ENCODE peak calls at places on chromosome 15, in seven cellular contexts. One of them, this sample, is unnamed.

GRCh38 chr15:81293728-81294500 is 30.0 kb downstream of the STARD5 start:
- DNase-seq in stimulated activated CD4-positive, alpha-beta T cell treated with anti-CD3 and anti-CD28 coated beads, Interleukin-12 subunit alpha, Interleukin-12 subunit beta, amount 100 ng/mL, for 4 hours: peak; percentile 70
- DNase-seq in stimulated activated naive CD4-positive, alpha-beta T cell: peak; percentile 71
- DNase-seq in foreskin melanocyte: no peak
- DNase-seq in GM18507: peak; percentile 48
- DNase-seq in AG09309: no peak
- DNase-seq in pons: peak; percentile 50
- DNase-seq in this sample: no peak

GRCh38 chr15:33031324-33031736 is 163.2 kb downstream of the FMN1 start:
- DNase-seq in stimulated activated CD4-positive, alpha-beta T cell treated with anti-CD3 and anti-CD28 coated beads, Interleukin-12 subunit alpha, Interleukin-12 subunit beta, amount 100 ng/mL, for 4 hours: no peak
- DNase-seq in stimulated activated naive CD4-positive, alpha-beta T cell: no peak
- DNase-seq in foreskin melanocyte: no peak
- DNase-seq in GM18507: no peak
- DNase-seq in AG09309: peak; percentile 55
- DNase-seq in pons: no peak
- DNase-seq in this sample: peak; percentile 80

GRCh38 chr15:90706394-90707327 is 10.5 kb upstream of the BLM start:
- DNase-seq in stimulated activated CD4-positive, alpha-beta T cell treated with anti-CD3 and anti-CD28 coated beads, Interleukin-12 subunit alpha, Interleukin-12 subunit beta, amount 100 ng/mL, for 4 hours: no peak
- DNase-seq in stimulated activated naive CD4-positive, alpha-beta T cell: no peak
- DNase-seq in foreskin melanocyte: no peak
- DNase-seq in GM18507: no peak
- DNase-seq in AG09309: no peak
- DNase-seq in pons: no peak
- DNase-seq in this sample: no peak

GRCh38 chr15:68542771-68543544 is 35.8 kb upstream of the CORO2B start:
- DNase-seq in stimulated activated CD4-positive, alpha-beta T cell treated with anti-CD3 and anti-CD28 coated beads, Interleukin-12 subunit alpha, Interleukin-12 subunit beta, amount 100 ng/mL, for 4 hours: no peak
- DNase-seq in stimulated activated naive CD4-positive, alpha-beta T cell: no peak
- DNase-seq in foreskin melanocyte: peak; percentile 17
- DNase-seq in GM18507: no peak
- DNase-seq in AG09309: peak; percentile 56
- DNase-seq in pons: peak; percentile 41
- DNase-seq in this sample: peak; percentile 50

GRCh38 chr15:78182821-78183220 is 33.7 kb downstream of the IDH3A start:
- DNase-seq in stimulated activated CD4-positive, alpha-beta T cell treated with anti-CD3 and anti-CD28 coated beads, Interleukin-12 subunit alpha, Interleukin-12 subunit beta, amount 100 ng/mL, for 4 hours: no peak
- DNase-seq in stimulated activated naive CD4-positive, alpha-beta T cell: no peak
- DNase-seq in foreskin melanocyte: no peak
- DNase-seq in GM18507: no peak
- DNase-seq in AG09309: no peak
- DNase-seq in pons: no peak
- DNase-seq in this sample: peak; percentile 68

GRCh38 chr15:45401665-45402161 is 23.4 kb upstream of the GATM start:
- DNase-seq in stimulated activated CD4-positive, alpha-beta T cell treated with anti-CD3 and anti-CD28 coated beads, Interleukin-12 subunit alpha, Interleukin-12 subunit beta, amount 100 ng/mL, for 4 hours: no peak
- DNase-seq in stimulated activated naive CD4-positive, alpha-beta T cell: no peak
- DNase-seq in foreskin melanocyte: no peak
- DNase-seq in GM18507: no peak
- DNase-seq in AG09309: no peak
- DNase-seq in pons: no peak
- DNase-seq in this sample: no peak

GRCh38 chr15:55764398-55764797 is 21.4 kb upstream of the PRTG start:
- DNase-seq in stimulated activated CD4-positive, alpha-beta T cell treated with anti-CD3 and anti-CD28 coated beads, Interleukin-12 subunit alpha, Interleukin-12 subunit beta, amount 100 ng/mL, for 4 hours: no peak
- DNase-seq in stimulated activated naive CD4-positive, alpha-beta T cell: no peak
- DNase-seq in foreskin melanocyte: no peak
- DNase-seq in GM18507: no peak
- DNase-seq in AG09309: no peak
- DNase-seq in pons: no peak
- DNase-seq in this sample: no peak

GRCh38 chr15:45116006-45116481 is 1.9 kb downstream of the DUOXA2 start:
- DNase-seq in stimulated activated CD4-positive, alpha-beta T cell treated with anti-CD3 and anti-CD28 coated beads, Interleukin-12 subunit alpha, Interleukin-12 subunit beta, amount 100 ng/mL, for 4 hours: no peak
- DNase-seq in stimulated activated naive CD4-positive, alpha-beta T cell: no peak
- DNase-seq in foreskin melanocyte: no peak
- DNase-seq in GM18507: no peak
- DNase-seq in AG09309: no peak
- DNase-seq in pons: no peak
- DNase-seq in this sample: no peak

GRCh38 chr15:80070840-80071239 is 11.4 kb downstream of the ZFAND6 start:
- DNase-seq in stimulated activated CD4-positive, alpha-beta T cell treated with anti-CD3 and anti-CD28 coated beads, Interleukin-12 subunit alpha, Interleukin-12 subunit beta, amount 100 ng/mL, for 4 hours: no peak
- DNase-seq in stimulated activated naive CD4-positive, alpha-beta T cell: no peak
- DNase-seq in foreskin melanocyte: peak; percentile 81
- DNase-seq in GM18507: no peak
- DNase-seq in AG09309: no peak
- DNase-seq in pons: peak; percentile 59
- DNase-seq in this sample: no peak

GRCh38 chr15:86178845-86179244 is 99.2 kb downstream of the AGBL1 start:
- DNase-seq in stimulated activated CD4-positive, alpha-beta T cell treated with anti-CD3 and anti-CD28 coated beads, Interleukin-12 subunit alpha, Interleukin-12 subunit beta, amount 100 ng/mL, for 4 hours: no peak
- DNase-seq in stimulated activated naive CD4-positive, alpha-beta T cell: no peak
- DNase-seq in foreskin melanocyte: no peak
- DNase-seq in GM18507: no peak
- DNase-seq in AG09309: no peak
- DNase-seq in pons: no peak
- DNase-seq in this sample: no peak

GRCh38 chr15:68578960-68579935 is at the start of gene CORO2B:
- DNase-seq in stimulated activated CD4-positive, alpha-beta T cell treated with anti-CD3 and anti-CD28 coated beads, Interleukin-12 subunit alpha, Interleukin-12 subunit beta, amount 100 ng/mL, for 4 hours: peak; percentile 11
- DNase-seq in stimulated activated naive CD4-positive, alpha-beta T cell: no peak
- DNase-seq in foreskin melanocyte: no peak
- DNase-seq in GM18507: no peak
- DNase-seq in AG09309: no peak
- DNase-seq in pons: peak; percentile 34
- DNase-seq in this sample: no peak

GRCh38 chr15:91975241-91975978 is 121.9 kb downstream of the SLCO3A1 start:
- DNase-seq in stimulated activated CD4-positive, alpha-beta T cell treated with anti-CD3 and anti-CD28 coated beads, Interleukin-12 subunit alpha, Interleukin-12 subunit beta, amount 100 ng/mL, for 4 hours: no peak
- DNase-seq in stimulated activated naive CD4-positive, alpha-beta T cell: no peak
- DNase-seq in foreskin melanocyte: no peak
- DNase-seq in GM18507: no peak
- DNase-seq in AG09309: no peak
- DNase-seq in pons: no peak
- DNase-seq in this sample: no peak

GRCh38 chr15:77974416-77975331 is 102.8 kb downstream of the TBC1D2B start:
- DNase-seq in stimulated activated CD4-positive, alpha-beta T cell treated with anti-CD3 and anti-CD28 coated beads, Interleukin-12 subunit alpha, Interleukin-12 subunit beta, amount 100 ng/mL, for 4 hours: no peak
- DNase-seq in stimulated activated naive CD4-positive, alpha-beta T cell: no peak
- DNase-seq in foreskin melanocyte: no peak
- DNase-seq in GM18507: no peak
- DNase-seq in AG09309: no peak
- DNase-seq in pons: no peak
- DNase-seq in this sample: no peak

GRCh38 chr15:84605225-84605882 is 4.5 kb downstream of the ZSCAN2 start:
- DNase-seq in stimulated activated CD4-positive, alpha-beta T cell treated with anti-CD3 and anti-CD28 coated beads, Interleukin-12 subunit alpha, Interleukin-12 subunit beta, amount 100 ng/mL, for 4 hours: no peak
- DNase-seq in stimulated activated naive CD4-positive, alpha-beta T cell: no peak
- DNase-seq in foreskin melanocyte: no peak
- DNase-seq in GM18507: no peak
- DNase-seq in AG09309: no peak
- DNase-seq in pons: no peak
- DNase-seq in this sample: no peak

GRCh38 chr15:62618432-62618831 is 424.1 kb upstream of the TPM1 start:
- DNase-seq in stimulated activated CD4-positive, alpha-beta T cell treated with anti-CD3 and anti-CD28 coated beads, Interleukin-12 subunit alpha, Interleukin-12 subunit beta, amount 100 ng/mL, for 4 hours: no peak
- DNase-seq in stimulated activated naive CD4-positive, alpha-beta T cell: no peak
- DNase-seq in foreskin melanocyte: no peak
- DNase-seq in GM18507: no peak
- DNase-seq in AG09309: peak; percentile 69
- DNase-seq in pons: no peak
- DNase-seq in this sample: peak; percentile 80

GRCh38 chr15:62752687-62753517 is 289.6 kb upstream of the TPM1 start:
- DNase-seq in stimulated activated CD4-positive, alpha-beta T cell treated with anti-CD3 and anti-CD28 coated beads, Interleukin-12 subunit alpha, Interleukin-12 subunit beta, amount 100 ng/mL, for 4 hours: no peak
- DNase-seq in stimulated activated naive CD4-positive, alpha-beta T cell: no peak
- DNase-seq in foreskin melanocyte: no peak
- DNase-seq in GM18507: no peak
- DNase-seq in AG09309: no peak
- DNase-seq in pons: no peak
- DNase-seq in this sample: peak; percentile 46

GRCh38 chr15:84859143-84859542 is 25.3 kb upstream of the SLC28A1 start:
- DNase-seq in stimulated activated CD4-positive, alpha-beta T cell treated with anti-CD3 and anti-CD28 coated beads, Interleukin-12 subunit alpha, Interleukin-12 subunit beta, amount 100 ng/mL, for 4 hours: no peak
- DNase-seq in stimulated activated naive CD4-positive, alpha-beta T cell: no peak
- DNase-seq in foreskin melanocyte: no peak
- DNase-seq in GM18507: no peak
- DNase-seq in AG09309: no peak
- DNase-seq in pons: no peak
- DNase-seq in this sample: peak; percentile 89

GRCh38 chr15:40770147-40770721 is 454 bp downstream of the C15orf62 start:
- DNase-seq in stimulated activated CD4-positive, alpha-beta T cell treated with anti-CD3 and anti-CD28 coated beads, Interleukin-12 subunit alpha, Interleukin-12 subunit beta, amount 100 ng/mL, for 4 hours: no peak
- DNase-seq in stimulated activated naive CD4-positive, alpha-beta T cell: no peak
- DNase-seq in foreskin melanocyte: no peak
- DNase-seq in GM18507: no peak
- DNase-seq in AG09309: no peak
- DNase-seq in pons: peak; percentile 20
- DNase-seq in this sample: no peak

GRCh38 chr15:47932829-47933696 is 187.7 kb upstream of the SLC24A5 start:
- DNase-seq in stimulated activated CD4-positive, alpha-beta T cell treated with anti-CD3 and anti-CD28 coated beads, Interleukin-12 subunit alpha, Interleukin-12 subunit beta, amount 100 ng/mL, for 4 hours: no peak
- DNase-seq in stimulated activated naive CD4-positive, alpha-beta T cell: no peak
- DNase-seq in foreskin melanocyte: no peak
- DNase-seq in GM18507: no peak
- DNase-seq in AG09309: no peak
- DNase-seq in pons: no peak
- DNase-seq in this sample: peak; percentile 9

GRCh38 chr15:56208641-56209155 is 35.0 kb downstream of the RFX7 start:
- DNase-seq in stimulated activated CD4-positive, alpha-beta T cell treated with anti-CD3 and anti-CD28 coated beads, Interleukin-12 subunit alpha, Interleukin-12 subunit beta, amount 100 ng/mL, for 4 hours: no peak
- DNase-seq in stimulated activated naive CD4-positive, alpha-beta T cell: no peak
- DNase-seq in foreskin melanocyte: no peak
- DNase-seq in GM18507: no peak
- DNase-seq in AG09309: no peak
- DNase-seq in pons: no peak
- DNase-seq in this sample: no peak

GRCh38 chr15:101012326-101013040 is 93.3 kb downstream of the LRRK1 start:
- DNase-seq in stimulated activated CD4-positive, alpha-beta T cell treated with anti-CD3 and anti-CD28 coated beads, Interleukin-12 subunit alpha, Interleukin-12 subunit beta, amount 100 ng/mL, for 4 hours: no peak
- DNase-seq in stimulated activated naive CD4-positive, alpha-beta T cell: no peak
- DNase-seq in foreskin melanocyte: no peak
- DNase-seq in GM18507: no peak
- DNase-seq in AG09309: no peak
- DNase-seq in pons: no peak
- DNase-seq in this sample: no peak

GRCh38 chr15:77023576-77024272 is 28.8 kb downstream of the PSTPIP1 start:
- DNase-seq in stimulated activated CD4-positive, alpha-beta T cell treated with anti-CD3 and anti-CD28 coated beads, Interleukin-12 subunit alpha, Interleukin-12 subunit beta, amount 100 ng/mL, for 4 hours: no peak
- DNase-seq in stimulated activated naive CD4-positive, alpha-beta T cell: no peak
- DNase-seq in foreskin melanocyte: no peak
- DNase-seq in GM18507: no peak
- DNase-seq in AG09309: no peak
- DNase-seq in pons: no peak
- DNase-seq in this sample: no peak

GRCh38 chr15:32852771-32853170 is 135.0 kb downstream of the GREM1 start:
- DNase-seq in stimulated activated CD4-positive, alpha-beta T cell treated with anti-CD3 and anti-CD28 coated beads, Interleukin-12 subunit alpha, Interleukin-12 subunit beta, amount 100 ng/mL, for 4 hours: no peak
- DNase-seq in stimulated activated naive CD4-positive, alpha-beta T cell: no peak
- DNase-seq in foreskin melanocyte: peak; percentile 92
- DNase-seq in GM18507: no peak
- DNase-seq in AG09309: no peak
- DNase-seq in pons: no peak
- DNase-seq in this sample: peak; percentile 71

GRCh38 chr15:66071621-66072295 is 181.8 kb downstream of the MEGF11 start:
- DNase-seq in stimulated activated CD4-positive, alpha-beta T cell treated with anti-CD3 and anti-CD28 coated beads, Interleukin-12 subunit alpha, Interleukin-12 subunit beta, amount 100 ng/mL, for 4 hours: no peak
- DNase-seq in stimulated activated naive CD4-positive, alpha-beta T cell: no peak
- DNase-seq in foreskin melanocyte: no peak
- DNase-seq in GM18507: no peak
- DNase-seq in AG09309: no peak
- DNase-seq in pons: no peak
- DNase-seq in this sample: no peak

GRCh38 chr15:48963524-48964113 is at the start of gene SHC4:
- DNase-seq in stimulated activated CD4-positive, alpha-beta T cell treated with anti-CD3 and anti-CD28 coated beads, Interleukin-12 subunit alpha, Interleukin-12 subunit beta, amount 100 ng/mL, for 4 hours: no peak
- DNase-seq in stimulated activated naive CD4-positive, alpha-beta T cell: no peak
- DNase-seq in foreskin melanocyte: peak; percentile 92
- DNase-seq in GM18507: no peak
- DNase-seq in AG09309: peak; percentile 51
- DNase-seq in pons: peak; percentile 87
- DNase-seq in this sample: peak; percentile 86

GRCh38 chr15:89367485-89368451 is 33.1 kb upstream of the POLG start:
- DNase-seq in stimulated activated CD4-positive, alpha-beta T cell treated with anti-CD3 and anti-CD28 coated beads, Interleukin-12 subunit alpha, Interleukin-12 subunit beta, amount 100 ng/mL, for 4 hours: no peak
- DNase-seq in stimulated activated naive CD4-positive, alpha-beta T cell: no peak
- DNase-seq in foreskin melanocyte: no peak
- DNase-seq in GM18507: no peak
- DNase-seq in AG09309: no peak
- DNase-seq in pons: peak; percentile 50
- DNase-seq in this sample: no peak

GRCh38 chr15:62138124-62138523 is 27.0 kb downstream of the C2CD4B start:
- DNase-seq in stimulated activated CD4-positive, alpha-beta T cell treated with anti-CD3 and anti-CD28 coated beads, Interleukin-12 subunit alpha, Interleukin-12 subunit beta, amount 100 ng/mL, for 4 hours: no peak
- DNase-seq in stimulated activated naive CD4-positive, alpha-beta T cell: no peak
- DNase-seq in foreskin melanocyte: no peak
- DNase-seq in GM18507: no peak
- DNase-seq in AG09309: peak; percentile 8
- DNase-seq in pons: no peak
- DNase-seq in this sample: peak; percentile 86

GRCh38 chr15:31446546-31446945 is 119.9 kb downstream of the KLF13 start:
- DNase-seq in stimulated activated CD4-positive, alpha-beta T cell treated with anti-CD3 and anti-CD28 coated beads, Interleukin-12 subunit alpha, Interleukin-12 subunit beta, amount 100 ng/mL, for 4 hours: no peak
- DNase-seq in stimulated activated naive CD4-positive, alpha-beta T cell: no peak
- DNase-seq in foreskin melanocyte: no peak
- DNase-seq in GM18507: no peak
- DNase-seq in AG09309: no peak
- DNase-seq in pons: no peak
- DNase-seq in this sample: peak; percentile 37

GRCh38 chr15:52227456-52227855 is 36.3 kb upstream of the GNB5 start:
- DNase-seq in stimulated activated CD4-positive, alpha-beta T cell treated with anti-CD3 and anti-CD28 coated beads, Interleukin-12 subunit alpha, Interleukin-12 subunit beta, amount 100 ng/mL, for 4 hours: peak; percentile 48
- DNase-seq in stimulated activated naive CD4-positive, alpha-beta T cell: no peak
- DNase-seq in foreskin melanocyte: peak; percentile 78
- DNase-seq in GM18507: peak; percentile 63
- DNase-seq in AG09309: peak; percentile 61
- DNase-seq in pons: peak; percentile 85
- DNase-seq in this sample: peak; percentile 84

GRCh38 chr15:52228928-52229327 is 37.7 kb upstream of the GNB5 start:
- DNase-seq in stimulated activated CD4-positive, alpha-beta T cell treated with anti-CD3 and anti-CD28 coated beads, Interleukin-12 subunit alpha, Interleukin-12 subunit beta, amount 100 ng/mL, for 4 hours: no peak
- DNase-seq in stimulated activated naive CD4-positive, alpha-beta T cell: no peak
- DNase-seq in foreskin melanocyte: no peak
- DNase-seq in GM18507: no peak
- DNase-seq in AG09309: no peak
- DNase-seq in pons: no peak
- DNase-seq in this sample: peak; percentile 86

GRCh38 chr15:51380999-51381806 is 39.7 kb downstream of the GLDN start:
- DNase-seq in stimulated activated CD4-positive, alpha-beta T cell treated with anti-CD3 and anti-CD28 coated beads, Interleukin-12 subunit alpha, Interleukin-12 subunit beta, amount 100 ng/mL, for 4 hours: no peak
- DNase-seq in stimulated activated naive CD4-positive, alpha-beta T cell: no peak
- DNase-seq in foreskin melanocyte: peak; percentile 64
- DNase-seq in GM18507: peak; percentile 54
- DNase-seq in AG09309: no peak
- DNase-seq in pons: peak; percentile 94
- DNase-seq in this sample: peak; percentile 70

GRCh38 chr15:20345401-20345958 is 196.1 kb downstream of the GOLGA6L6 start:
- DNase-seq in stimulated activated CD4-positive, alpha-beta T cell treated with anti-CD3 and anti-CD28 coated beads, Interleukin-12 subunit alpha, Interleukin-12 subunit beta, amount 100 ng/mL, for 4 hours: no peak
- DNase-seq in stimulated activated naive CD4-positive, alpha-beta T cell: no peak
- DNase-seq in foreskin melanocyte: no peak
- DNase-seq in GM18507: no peak
- DNase-seq in AG09309: no peak
- DNase-seq in pons: peak; percentile 0
- DNase-seq in this sample: no peak

GRCh38 chr15:98609144-98609852 is 39.0 kb upstream of the IGF1R start:
- DNase-seq in stimulated activated CD4-positive, alpha-beta T cell treated with anti-CD3 and anti-CD28 coated beads, Interleukin-12 subunit alpha, Interleukin-12 subunit beta, amount 100 ng/mL, for 4 hours: no peak
- DNase-seq in stimulated activated naive CD4-positive, alpha-beta T cell: no peak
- DNase-seq in foreskin melanocyte: no peak
- DNase-seq in GM18507: no peak
- DNase-seq in AG09309: peak; percentile 5
- DNase-seq in pons: no peak
- DNase-seq in this sample: peak; percentile 64

GRCh38 chr15:62472616-62473299 is 307.7 kb upstream of the C2CD4B start:
- DNase-seq in stimulated activated CD4-positive, alpha-beta T cell treated with anti-CD3 and anti-CD28 coated beads, Interleukin-12 subunit alpha, Interleukin-12 subunit beta, amount 100 ng/mL, for 4 hours: no peak
- DNase-seq in stimulated activated naive CD4-positive, alpha-beta T cell: no peak
- DNase-seq in foreskin melanocyte: no peak
- DNase-seq in GM18507: no peak
- DNase-seq in AG09309: no peak
- DNase-seq in pons: no peak
- DNase-seq in this sample: no peak

GRCh38 chr15:101570238-101570637 is 80.7 kb upstream of the PCSK6 start:
- DNase-seq in stimulated activated CD4-positive, alpha-beta T cell treated with anti-CD3 and anti-CD28 coated beads, Interleukin-12 subunit alpha, Interleukin-12 subunit beta, amount 100 ng/mL, for 4 hours: no peak
- DNase-seq in stimulated activated naive CD4-positive, alpha-beta T cell: no peak
- DNase-seq in foreskin melanocyte: no peak
- DNase-seq in GM18507: no peak
- DNase-seq in AG09309: no peak
- DNase-seq in pons: no peak
- DNase-seq in this sample: peak; percentile 80

GRCh38 chr15:74317820-74318375 is 49.5 kb downstream of the CYP11A1 start:
- DNase-seq in stimulated activated CD4-positive, alpha-beta T cell treated with anti-CD3 and anti-CD28 coated beads, Interleukin-12 subunit alpha, Interleukin-12 subunit beta, amount 100 ng/mL, for 4 hours: no peak
- DNase-seq in stimulated activated naive CD4-positive, alpha-beta T cell: no peak
- DNase-seq in foreskin melanocyte: no peak
- DNase-seq in GM18507: no peak
- DNase-seq in AG09309: peak; percentile 62
- DNase-seq in pons: no peak
- DNase-seq in this sample: no peak

GRCh38 chr15:74964794-74965193 is 8.2 kb upstream of the RPP25 start:
- DNase-seq in stimulated activated CD4-positive, alpha-beta T cell treated with anti-CD3 and anti-CD28 coated beads, Interleukin-12 subunit alpha, Interleukin-12 subunit beta, amount 100 ng/mL, for 4 hours: no peak
- DNase-seq in stimulated activated naive CD4-positive, alpha-beta T cell: no peak
- DNase-seq in foreskin melanocyte: peak; percentile 80
- DNase-seq in GM18507: no peak
- DNase-seq in AG09309: no peak
- DNase-seq in pons: no peak
- DNase-seq in this sample: peak; percentile 63

GRCh38 chr15:69609176-69609575 is 156.6 kb downstream of the RPLP1 start:
- DNase-seq in stimulated activated CD4-positive, alpha-beta T cell treated with anti-CD3 and anti-CD28 coated beads, Interleukin-12 subunit alpha, Interleukin-12 subunit beta, amount 100 ng/mL, for 4 hours: no peak
- DNase-seq in stimulated activated naive CD4-positive, alpha-beta T cell: no peak
- DNase-seq in foreskin melanocyte: peak; percentile 46
- DNase-seq in GM18507: no peak
- DNase-seq in AG09309: peak; percentile 33
- DNase-seq in pons: no peak
- DNase-seq in this sample: no peak